ENCODE peak calls at places on chromosomes 11 and 22, in six cellular contexts. One of them, this sample, is unnamed.

GRCh38 chr11:73516080-73516479 is 81.8 kb downstream of the FAM168A start:
- DNase-seq in C1 segment of cervical spinal cord: no peak
- DNase-seq in NCI-H1417: no peak
- DNase-seq in NCI-H1694: no peak
- DNase-seq in CD8-positive, alpha-beta memory T cell: no peak
- DNase-seq in OCI-M1: no peak
- DNase-seq in this sample: no peak

GRCh38 chr11:61868601-61869476 is 22.5 kb downstream of the FADS3 start:
- DNase-seq in CD8-positive, alpha-beta memory T cell: no peak
- DNase-seq in NCI-H1417: no peak
- DNase-seq in OCI-M1: peak; percentile 14
- DNase-seq in NCI-H1694: no peak
- DNase-seq in C1 segment of cervical spinal cord: no peak
- DNase-seq in this sample: no peak

GRCh38 chr22:28894793-28895192 is 11.4 kb downstream of the ZNRF3 start:
- DNase-seq in C1 segment of cervical spinal cord: no peak
- DNase-seq in CD8-positive, alpha-beta memory T cell: no peak
- DNase-seq in OCI-M1: peak; percentile 59
- DNase-seq in NCI-H1417: no peak
- DNase-seq in NCI-H1694: no peak
- DNase-seq in this sample: no peak

GRCh38 chr11:3823303-3823702 is 14.9 kb downstream of the PGAP2 start:
- DNase-seq in NCI-H1694: no peak
- DNase-seq in OCI-M1: no peak
- DNase-seq in CD8-positive, alpha-beta memory T cell: no peak
- DNase-seq in NCI-H1417: no peak
- DNase-seq in C1 segment of cervical spinal cord: no peak
- DNase-seq in this sample: no peak

GRCh38 chr22:21051145-21051835 is 5.5 kb downstream of the LRRC74B start:
- DNase-seq in OCI-M1: no peak
- DNase-seq in CD8-positive, alpha-beta memory T cell: no peak
- DNase-seq in NCI-H1694: peak; percentile 66
- DNase-seq in C1 segment of cervical spinal cord: no peak
- DNase-seq in NCI-H1417: no peak
- DNase-seq in this sample: no peak

GRCh38 chr22:36733271-36733670 is 29.7 kb upstream of the CACNG2 start:
- DNase-seq in CD8-positive, alpha-beta memory T cell: no peak
- DNase-seq in OCI-M1: no peak
- DNase-seq in NCI-H1417: no peak
- DNase-seq in C1 segment of cervical spinal cord: no peak
- DNase-seq in NCI-H1694: no peak
- DNase-seq in this sample: peak; percentile 40

GRCh38 chr11:126194121-126194543 is 17.3 kb downstream of the RPUSD4 start:
- DNase-seq in CD8-positive, alpha-beta memory T cell: no peak
- DNase-seq in OCI-M1: peak; percentile 77
- DNase-seq in C1 segment of cervical spinal cord: peak; percentile 15
- DNase-seq in NCI-H1417: peak; percentile 44
- DNase-seq in NCI-H1694: peak; percentile 16
- DNase-seq in this sample: no peak

GRCh38 chr22:40203568-40203967 is 25.8 kb downstream of the TNRC6B start:
- DNase-seq in OCI-M1: no peak
- DNase-seq in CD8-positive, alpha-beta memory T cell: no peak
- DNase-seq in NCI-H1417: peak; percentile 21
- DNase-seq in NCI-H1694: no peak
- DNase-seq in C1 segment of cervical spinal cord: no peak
- DNase-seq in this sample: no peak

GRCh38 chr22:33022231-33022630 is 36.0 kb downstream of the SYN3 start:
- DNase-seq in OCI-M1: no peak
- DNase-seq in NCI-H1417: no peak
- DNase-seq in C1 segment of cervical spinal cord: no peak
- DNase-seq in NCI-H1694: no peak
- DNase-seq in CD8-positive, alpha-beta memory T cell: no peak
- DNase-seq in this sample: peak; percentile 2

GRCh38 chr11:9528573-9529332 is 44.7 kb upstream of the WEE1 start:
- DNase-seq in NCI-H1417: no peak
- DNase-seq in NCI-H1694: no peak
- DNase-seq in C1 segment of cervical spinal cord: no peak
- DNase-seq in CD8-positive, alpha-beta memory T cell: no peak
- DNase-seq in OCI-M1: no peak
- DNase-seq in this sample: no peak

GRCh38 chr22:41048791-41049717 is 43.3 kb upstream of the EP300 start:
- DNase-seq in C1 segment of cervical spinal cord: peak; percentile 18
- DNase-seq in CD8-positive, alpha-beta memory T cell: no peak
- DNase-seq in NCI-H1417: no peak
- DNase-seq in NCI-H1694: no peak
- DNase-seq in OCI-M1: peak; percentile 21
- DNase-seq in this sample: peak; percentile 34

GRCh38 chr11:92875473-92875872 is 94.0 kb upstream of the MTNR1B start:
- DNase-seq in CD8-positive, alpha-beta memory T cell: no peak
- DNase-seq in C1 segment of cervical spinal cord: no peak
- DNase-seq in NCI-H1417: no peak
- DNase-seq in OCI-M1: no peak
- DNase-seq in NCI-H1694: no peak
- DNase-seq in this sample: no peak

This sample was measured in lower leg skin.